ENCODE peak calls at places on chromosomes 16 and 17, in seven cellular contexts. F, B, S, G, M, X and L are unnamed samples.

GRCh38 chr17:42405963-42406495 is 17.0 kb downstream of the CAVIN1 start:
- DNase-seq in F (peak), B (peak), S (peak), G (peak), M (peak), X (peak), L (peak)

GRCh38 chr16:17538942-17539341 is 68.2 kb upstream of the XYLT1 start:
- DNase-seq in F (no peak), B (no peak), S (no peak), G (no peak), M (no peak), X (no peak), L (no peak)

GRCh38 chr16:51164167-51164566 is 13.1 kb upstream of the SALL1 start:
- DNase-seq in F (no peak), B (no peak), S (no peak), G (no peak), M (no peak), X (no peak), L (no peak)

GRCh38 chr17:4499431-4500187 is 928 bp downstream of the SPNS2 start:
- DNase-seq in F (peak), B (no peak), S (no peak), G (no peak), M (peak), X (peak), L (no peak)

GRCh38 chr17:46821482-46822387 is 3.2 kb upstream of the WNT3 start:
- DNase-seq in F (no peak), B (no peak), S (no peak), G (no peak), M (no peak), X (no peak), L (no peak)

GRCh38 chr17:65538679-65539529 is 22.5 kb downstream of the AXIN2 start:
- DNase-seq in F (no peak), B (peak), S (peak), G (no peak), M (no peak), X (no peak), L (no peak)

GRCh38 chr17:35890774-35891155 is 10.6 kb upstream of the CCL5 start:
- DNase-seq in F (peak), B (no peak), S (no peak), G (no peak), M (no peak), X (no peak), L (no peak)

GRCh38 chr17:37392024-37392590 is 14.5 kb downstream of the ACACA start:
- DNase-seq in F (no peak), B (no peak), S (no peak), G (peak), M (peak), X (no peak), L (peak)

GRCh38 chr17:82287849-82288601 is 14.5 kb upstream of the CSNK1D start:
- DNase-seq in F (no peak), B (peak), S (no peak), G (peak), M (peak), X (no peak), L (peak)

GRCh38 chr16:69087161-69087581 is 18.3 kb upstream of the HAS3 start:
- DNase-seq in F (no peak), B (no peak), S (no peak), G (no peak), M (no peak), X (no peak), L (no peak)

GRCh38 chr17:65954148-65954449 is 237.8 kb downstream of the CEP112 start:
- DNase-seq in F (no peak), B (no peak), S (no peak), G (no peak), M (no peak), X (no peak), L (no peak)

GRCh38 chr16:14113344-14113743 is 42.2 kb downstream of the MRTFB start:
- DNase-seq in F (no peak), B (no peak), S (no peak), G (no peak), M (no peak), X (no peak), L (no peak)

GRCh38 chr16:73171380-73171779 is 123.5 kb upstream of the ZFHX3 start:
- DNase-seq in F (no peak), B (no peak), S (no peak), G (no peak), M (no peak), X (no peak), L (no peak)

GRCh38 chr16:88940196-88941050 is 36.6 kb downstream of the CBFA2T3 start:
- DNase-seq in F (no peak), B (peak), S (peak), G (no peak), M (no peak), X (no peak), L (no peak)

GRCh38 chr16:2341456-2342447 is 1.2 kb upstream of the ABCA3 start:
- DNase-seq in F (no peak), B (no peak), S (no peak), G (no peak), M (no peak), X (peak), L (no peak)

GRCh38 chr16:79071424-79071823 is 529.1 kb downstream of the MAF start:
- DNase-seq in F (no peak), B (no peak), S (no peak), G (no peak), M (no peak), X (no peak), L (no peak)

GRCh38 chr17:21008992-21009671 is 33.7 kb downstream of the USP22 start:
- DNase-seq in F (no peak), B (no peak), S (no peak), G (no peak), M (no peak), X (no peak), L (no peak)

GRCh38 chr17:73269329-73269615 is 7.6 kb upstream of the CPSF4L start:
- DNase-seq in F (no peak), B (no peak), S (no peak), G (no peak), M (no peak), X (no peak), L (no peak)

GRCh38 chr17:66347661-66348604 is 45.5 kb downstream of the PRKCA start:
- DNase-seq in F (no peak), B (no peak), S (peak), G (peak), M (peak), X (no peak), L (peak)